ENCODE peak calls at places on chromosome 3, in ten cellular contexts. D, P, H, V, N, O, X, Q, W and C are unnamed samples.

GRCh38 chr3:194938845-194939531 is 253.3 kb downstream of the FAM43A start:
- DNase-seq in V (no peak), Q (no peak), W (peak; percentile 59), X (no peak), N (peak; percentile 52), P (peak; percentile 66), H (no peak), D (no peak), O (no peak), C (no peak)

GRCh38 chr3:64631951-64632350 is 55.8 kb downstream of the ADAMTS9 start:
- DNase-seq in V (no peak), H (no peak), O (no peak), X (no peak), P (no peak), Q (no peak), W (no peak), D (no peak), N (no peak), C (no peak)

GRCh38 chr3:108863799-108864135 is 41.2 kb downstream of the TRAT1 start:
- DNase-seq in V (no peak), Q (no peak), W (no peak), H (no peak), X (no peak), N (no peak), D (no peak), P (no peak), O (peak; percentile 47), C (no peak)

GRCh38 chr3:72728958-72729467 is 119.2 kb downstream of the SHQ1 start:
- DNase-seq in W (no peak), X (no peak), H (no peak), Q (no peak), O (peak; percentile 75), V (no peak), N (no peak), P (no peak), D (no peak), C (no peak)

GRCh38 chr3:49803464-49804140 is 541 bp downstream of the INKA1 start:
- DNase-seq in O (no peak), D (peak; percentile 62), N (peak; percentile 45), Q (peak; percentile 51), P (peak; percentile 62), W (no peak), X (no peak), H (peak; percentile 62), V (no peak), C (no peak)

GRCh38 chr3:154181127-154181691 is 60.0 kb downstream of the ARHGEF26 start:
- DNase-seq in W (no peak), N (no peak), D (no peak), V (no peak), H (no peak), X (no peak), P (no peak), O (no peak), Q (no peak), C (no peak)

GRCh38 chr3:66172394-66172793 is 48.4 kb upstream of the SLC25A26 start:
- DNase-seq in D (no peak), N (no peak), V (no peak), P (no peak), Q (no peak), O (no peak), H (no peak), X (no peak), W (no peak), C (no peak)

GRCh38 chr3:37945803-37946530 is 44.6 kb upstream of the VILL start:
- DNase-seq in Q (no peak), D (no peak), W (peak; percentile 35), N (peak; percentile 30), O (peak; percentile 48), V (no peak), X (peak; percentile 93), P (no peak), H (no peak), C (no peak)

GRCh38 chr3:51729005-51729633 is 22.3 kb downstream of the GRM2 start:
- DNase-seq in H (no peak), Q (no peak), O (no peak), V (no peak), N (no peak), X (no peak), P (no peak), W (no peak), D (no peak), C (no peak)

GRCh38 chr3:184924547-184924946 is 112.6 kb downstream of the VPS8 start:
- DNase-seq in W (no peak), O (no peak), X (no peak), P (no peak), Q (no peak), V (no peak), N (no peak), D (no peak), H (no peak), C (no peak)

GRCh38 chr3:186664506-186664905 is 1.3 kb upstream of the HRG start:
- DNase-seq in P (no peak), N (no peak), W (no peak), X (no peak), V (no peak), Q (no peak), H (no peak), D (no peak), O (peak; percentile 69), C (no peak)

GRCh38 chr3:112394008-112394616 is 61.2 kb downstream of the CD200 start:
- DNase-seq in D (no peak), N (no peak), V (no peak), H (no peak), P (no peak), W (no peak), O (no peak), Q (no peak), X (no peak), C (no peak)